ENCODE peak calls at places on chromosomes 3 and 15, in seven cellular contexts. J is fibroblast of pulmonary artery, Z is hepatocyte, P is fibroblast of lung, C is uterus, T is upper lobe of left lung, A is endodermal cell. F is an unnamed sample.

GRCh38 chr3:198062068-198062465 is 102.0 kb downstream of the LMLN start:
- DNase-seq in J (no peak), C (no peak), Z (no peak), T (no peak), A (no peak), P (no peak), F (no peak)

GRCh38 chr3:150149651-150150051 is 179.0 kb upstream of the PFN2 start:
- DNase-seq in T (no peak), J (peak; percentile 85), A (no peak), C (no peak), Z (peak; percentile 14), P (peak; percentile 87), F (no peak)

GRCh38 chr15:27845535-27846369 is 253.4 kb downstream of the OCA2 start:
- DNase-seq in P (no peak), Z (no peak), T (no peak), A (no peak), C (no peak), J (no peak), F (peak; percentile 7)

GRCh38 chr3:125528920-125529319 is 8.9 kb upstream of the SNX4 start:
- DNase-seq in P (no peak), A (no peak), C (no peak), T (no peak), Z (no peak), J (no peak), F (no peak)

GRCh38 chr3:112860898-112861297 is 14.2 kb upstream of the CD200R1L start:
- DNase-seq in J (no peak), T (no peak), P (no peak), Z (no peak), C (no peak), A (no peak), F (no peak)

GRCh38 chr3:38116471-38117162 is 20.3 kb downstream of the ACAA1 start:
- DNase-seq in T (peak; percentile 18), P (peak; percentile 2), Z (no peak), A (no peak), C (peak; percentile 9), J (no peak), F (no peak)

GRCh38 chr15:41894791-41895463 is 1.1 kb upstream of the SPTBN5 start:
- DNase-seq in T (peak; percentile 88), Z (peak; percentile 78), A (peak; percentile 78), P (peak; percentile 83), C (peak; percentile 63), J (peak; percentile 77), F (peak; percentile 92)

GRCh38 chr3:136753112-136753939 is 1.1 kb upstream of the STAG1 start:
- DNase-seq in P (peak; percentile 13), Z (no peak), J (no peak), C (no peak), T (no peak), A (no peak), F (no peak)

GRCh38 chr15:63191895-63192603 is 2.6 kb downstream of the RAB8B start:
- DNase-seq in T (no peak), Z (no peak), C (no peak), P (no peak), J (no peak), A (no peak), F (peak; percentile 67)

GRCh38 chr15:48176957-48177356 is 1.1 kb downstream of the MYEF2 start:
- DNase-seq in P (no peak), J (no peak), T (no peak), A (no peak), Z (no peak), C (no peak), F (no peak)

GRCh38 chr3:62119139-62119538 is 254.2 kb downstream of the FEZF2 start:
- DNase-seq in T (no peak), J (peak; percentile 11), C (no peak), A (no peak), Z (no peak), P (no peak), F (no peak)

GRCh38 chr3:62805578-62805977 is 69.6 kb downstream of the CADPS start:
- DNase-seq in P (no peak), T (no peak), Z (no peak), C (no peak), A (peak; percentile 47), J (no peak), F (no peak)

GRCh38 chr3:46593979-46594378 is 18.3 kb upstream of the FAM240A start:
- DNase-seq in P (no peak), A (no peak), J (no peak), Z (no peak), T (no peak), C (no peak), F (no peak)

GRCh38 chr15:45268135-45268534 is 16.1 kb downstream of the SLC28A2 start:
- DNase-seq in Z (no peak), C (no peak), A (peak; percentile 84), P (no peak), J (no peak), T (no peak), F (no peak)
- TF ChIP-seq CTCF in Z (no peak), C (no peak), A (peak; percentile 73), P (no peak), J (no peak), T (no peak), F (no peak)

GRCh38 chr3:124273651-124274050 is 281.7 kb upstream of the ROPN1 start:
- DNase-seq in T (no peak), C (no peak), J (no peak), Z (no peak), A (no peak), P (peak; percentile 43), F (no peak)

GRCh38 chr3:124276863-124277515 is 285.1 kb upstream of the ROPN1 start:
- DNase-seq in Z (no peak), J (no peak), A (no peak), T (peak; percentile 31), P (no peak), C (peak; percentile 75), F (no peak)

GRCh38 chr3:124276163-124276862 is 284.4 kb upstream of the ROPN1 start:
- DNase-seq in P (no peak), C (peak; percentile 43), T (no peak), Z (no peak), A (no peak), J (no peak), F (no peak)

GRCh38 chr3:124275421-124275820 is 283.5 kb upstream of the ROPN1 start:
- DNase-seq in A (no peak), T (peak; percentile 37), J (peak; percentile 19), Z (no peak), P (no peak), C (peak; percentile 53), F (no peak)

GRCh38 chr3:124277516-124277890 is 285.6 kb upstream of the ROPN1 start:
- DNase-seq in T (no peak), J (peak; percentile 67), C (peak; percentile 73), A (no peak), P (peak; percentile 81), Z (no peak), F (no peak)
- TF ChIP-seq CTCF in T (no peak), J (peak; percentile 22), C (no peak), A (no peak), P (peak; percentile 13), Z (no peak), F (no peak)

DNA sequence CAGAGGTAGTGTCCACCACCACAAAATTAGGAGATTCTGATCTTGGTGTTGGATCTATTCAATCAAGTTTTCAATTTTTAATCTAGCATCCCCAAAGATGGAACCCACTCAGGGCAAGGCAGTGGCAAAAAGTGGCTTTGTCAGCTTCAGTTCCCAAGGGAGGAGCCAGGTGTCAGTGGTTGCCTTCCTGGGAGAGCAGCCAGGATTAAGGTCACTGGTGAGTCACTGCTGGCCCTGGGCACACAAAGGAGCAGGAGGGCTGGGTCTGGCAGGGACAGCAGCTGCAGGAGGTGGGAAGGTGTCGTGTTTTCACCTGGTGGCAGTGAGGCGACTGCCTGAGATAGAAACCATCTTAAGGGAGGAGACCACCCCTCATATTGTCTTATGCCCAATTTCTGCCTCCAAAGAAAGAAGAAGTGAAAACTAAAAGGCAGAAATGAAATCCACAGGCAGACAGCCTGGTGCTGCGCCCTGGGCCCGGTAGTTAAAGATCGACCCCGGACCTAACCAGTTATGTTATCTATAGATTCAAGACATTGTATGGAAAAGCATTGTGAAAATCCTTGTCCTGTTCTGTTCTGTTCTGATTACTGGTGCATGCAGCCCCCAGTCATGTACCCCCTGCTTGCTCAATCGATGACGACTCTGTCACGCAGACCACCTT is 5.9 kb upstream of the KLHL25 start:
- DNase-seq in P (peak; percentile 66), J (peak; percentile 39), T (peak; percentile 85), C (no peak), Z (peak; percentile 86), A (peak; percentile 80), F (no peak)
- TF ChIP-seq CTCF in P (no peak), J (no peak), T (peak; percentile 42), C (no peak), Z (peak; percentile 35), A (peak; percentile 38), F (no peak)

DNA sequence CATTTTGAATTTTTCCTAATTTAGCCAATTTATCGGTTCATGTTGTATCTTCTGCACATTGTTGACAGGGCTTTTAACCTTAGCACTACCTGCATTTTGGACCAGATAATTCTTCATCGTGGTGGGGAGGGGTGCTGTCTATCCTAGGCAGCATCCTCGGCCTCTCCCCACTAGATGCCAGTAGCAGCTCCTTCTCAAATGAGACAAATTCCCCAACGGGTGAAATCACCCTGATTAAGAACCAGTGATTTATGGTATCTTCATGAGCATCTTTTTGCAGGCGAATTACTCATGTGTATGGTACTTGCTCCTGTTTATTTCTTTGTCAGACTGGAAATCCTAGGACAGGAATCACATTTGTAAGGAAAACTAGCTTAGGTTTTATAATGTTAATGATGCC is 68.0 kb downstream of the C3orf70 start:
- DNase-seq in A (no peak), J (peak; percentile 8), T (no peak), C (no peak), P (peak; percentile 80), Z (no peak), F (no peak)
- TF ChIP-seq CTCF in A (peak; percentile 7), J (peak; percentile 1), T (no peak), C (peak; percentile 37), P (no peak), Z (no peak), F (no peak)

DNA sequence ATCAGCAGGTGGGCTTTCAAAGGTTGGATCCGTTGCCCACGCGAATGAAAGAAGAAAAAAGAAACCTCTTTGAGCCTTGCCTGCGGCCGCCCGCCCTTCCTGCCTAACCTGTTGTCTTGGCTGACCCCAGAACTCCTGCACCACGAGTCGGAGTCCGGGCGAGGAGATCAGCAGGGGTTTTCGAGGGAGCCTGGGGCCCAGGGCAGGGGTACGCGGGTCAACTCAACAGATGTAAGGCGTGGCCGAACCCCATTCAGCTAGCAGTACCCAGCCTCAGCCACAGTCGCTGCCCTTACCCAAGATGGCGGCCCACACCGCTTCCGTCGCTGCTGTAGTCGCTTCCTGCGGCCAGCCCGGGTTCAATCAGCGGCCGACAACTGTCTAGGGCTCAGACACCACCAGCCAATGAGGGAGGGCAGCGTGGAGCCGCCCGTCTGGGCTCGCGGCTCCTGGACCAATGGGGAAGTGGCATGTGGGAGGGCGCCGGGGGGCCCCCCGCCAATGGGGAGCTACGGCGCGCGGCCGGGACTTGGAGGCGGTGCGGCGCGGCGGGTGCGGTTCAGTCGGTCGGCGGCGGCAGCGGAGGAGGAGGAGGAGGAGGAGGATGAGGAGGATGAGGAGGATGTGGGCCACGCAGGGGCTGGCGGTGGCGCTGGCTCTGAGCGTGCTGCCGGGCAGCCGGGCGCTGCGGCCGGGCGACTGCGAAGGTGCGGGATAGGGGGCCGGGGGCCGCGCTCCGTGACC is at the start of gene MANF:
- DNase-seq in C (peak; percentile 97), P (peak; percentile 98), J (peak; percentile 98), T (peak; percentile 99), Z (peak; percentile 99), A (peak; percentile 99), F (peak; percentile 100)
- TF ChIP-seq CTCF in C (peak; percentile 42), P (no peak), J (no peak), T (peak; percentile 48), Z (no peak), A (no peak), F (no peak)

F was measured in GM13976.